ENCODE peak calls at places on chromosomes 1 and 21, in ten cellular contexts. One of them, this sample, is unnamed.
A peak's percentile ranks its signal among the peaks of the same experiment; 100 is the strongest.

GRCh38 chr21:33101300-33102005 is 31.5 kb downstream of the OLIG1 start:
- DNase-seq in coronary artery: no peak
- DNase-seq in RWPE2: no peak
- DNase-seq in small intestine: no peak
- DNase-seq in cardiac fibroblast: no peak
- DNase-seq in GM06990: peak; percentile 37
- DNase-seq in IMR-90: no peak
- DNase-seq in astrocyte of the cerebellum: no peak
- DNase-seq in HFF-Myc: no peak
- DNase-seq in CD4-positive, alpha-beta memory T cell: no peak
- DNase-seq in this sample: no peak

GRCh38 chr1:242784807-242785206 is 260.3 kb upstream of the PLD5 start:
- DNase-seq in coronary artery: no peak
- DNase-seq in HFF-Myc: no peak
- DNase-seq in small intestine: no peak
- DNase-seq in cardiac fibroblast: no peak
- DNase-seq in IMR-90: no peak
- DNase-seq in CD4-positive, alpha-beta memory T cell: no peak
- DNase-seq in GM06990: no peak
- DNase-seq in RWPE2: no peak
- DNase-seq in astrocyte of the cerebellum: peak; percentile 18
- DNase-seq in this sample: no peak

GRCh38 chr1:119623651-119624050 is 24.4 kb downstream of the ZNF697 start:
- DNase-seq in RWPE2: peak; percentile 61
- DNase-seq in small intestine: no peak
- DNase-seq in cardiac fibroblast: peak; percentile 26
- DNase-seq in HFF-Myc: no peak
- DNase-seq in astrocyte of the cerebellum: no peak
- DNase-seq in GM06990: no peak
- DNase-seq in CD4-positive, alpha-beta memory T cell: no peak
- DNase-seq in IMR-90: no peak
- DNase-seq in coronary artery: no peak
- DNase-seq in this sample: no peak

GRCh38 chr1:19310720-19311502 is 1.0 kb downstream of the AKR7A2 start:
- DNase-seq in IMR-90: peak; percentile 18
- DNase-seq in astrocyte of the cerebellum: no peak
- DNase-seq in GM06990: no peak
- DNase-seq in coronary artery: no peak
- DNase-seq in cardiac fibroblast: peak; percentile 16
- DNase-seq in CD4-positive, alpha-beta memory T cell: no peak
- DNase-seq in RWPE2: peak; percentile 24
- DNase-seq in HFF-Myc: no peak
- DNase-seq in small intestine: peak; percentile 73
- DNase-seq in this sample: no peak

GRCh38 chr1:223837206-223837605 is 8.5 kb downstream of the TP53BP2 start:
- DNase-seq in HFF-Myc: no peak
- DNase-seq in RWPE2: no peak
- DNase-seq in CD4-positive, alpha-beta memory T cell: no peak
- DNase-seq in coronary artery: no peak
- DNase-seq in astrocyte of the cerebellum: no peak
- DNase-seq in cardiac fibroblast: peak; percentile 20
- DNase-seq in small intestine: no peak
- DNase-seq in IMR-90: peak; percentile 55
- DNase-seq in GM06990: no peak
- DNase-seq in this sample: no peak

GRCh38 chr1:109535971-109536491 is 3.6 kb upstream of the GPR61 start:
- DNase-seq in IMR-90: no peak
- DNase-seq in GM06990: no peak
- DNase-seq in CD4-positive, alpha-beta memory T cell: no peak
- DNase-seq in HFF-Myc: no peak
- DNase-seq in small intestine: no peak
- DNase-seq in cardiac fibroblast: no peak
- DNase-seq in RWPE2: no peak
- DNase-seq in coronary artery: no peak
- DNase-seq in astrocyte of the cerebellum: no peak
- DNase-seq in this sample: no peak

GRCh38 chr1:150192012-150192411 is 42.3 kb downstream of the PLEKHO1 start:
- DNase-seq in coronary artery: no peak
- DNase-seq in CD4-positive, alpha-beta memory T cell: no peak
- DNase-seq in astrocyte of the cerebellum: peak; percentile 13
- DNase-seq in GM06990: no peak
- DNase-seq in RWPE2: no peak
- DNase-seq in cardiac fibroblast: peak; percentile 73
- DNase-seq in IMR-90: peak; percentile 81
- DNase-seq in HFF-Myc: no peak
- DNase-seq in small intestine: no peak
- DNase-seq in this sample: no peak

GRCh38 chr1:110035236-110035752 is 870 bp downstream of the STRIP1 start:
- DNase-seq in RWPE2: no peak
- DNase-seq in astrocyte of the cerebellum: no peak
- DNase-seq in IMR-90: peak; percentile 16
- DNase-seq in CD4-positive, alpha-beta memory T cell: no peak
- DNase-seq in HFF-Myc: no peak
- DNase-seq in coronary artery: no peak
- DNase-seq in small intestine: no peak
- DNase-seq in GM06990: no peak
- DNase-seq in cardiac fibroblast: peak; percentile 28
- DNase-seq in this sample: no peak

GRCh38 chr1:221711156-221711577 is 30.7 kb downstream of the DUSP10 start:
- DNase-seq in cardiac fibroblast: no peak
- DNase-seq in CD4-positive, alpha-beta memory T cell: no peak
- DNase-seq in IMR-90: no peak
- DNase-seq in GM06990: no peak
- DNase-seq in RWPE2: no peak
- DNase-seq in astrocyte of the cerebellum: no peak
- DNase-seq in small intestine: no peak
- DNase-seq in coronary artery: no peak
- DNase-seq in HFF-Myc: no peak
- DNase-seq in this sample: no peak

GRCh38 chr1:109357673-109358072 is 40.0 kb downstream of the SORT1 start:
- DNase-seq in astrocyte of the cerebellum: no peak
- DNase-seq in small intestine: peak; percentile 30
- DNase-seq in CD4-positive, alpha-beta memory T cell: no peak
- DNase-seq in coronary artery: no peak
- DNase-seq in GM06990: no peak
- DNase-seq in HFF-Myc: no peak
- DNase-seq in cardiac fibroblast: peak; percentile 42
- DNase-seq in RWPE2: no peak
- DNase-seq in IMR-90: peak; percentile 49
- DNase-seq in this sample: no peak

GRCh38 chr1:45444609-45445131 is 46.3 kb downstream of the TESK2 start:
- DNase-seq in RWPE2: no peak
- DNase-seq in coronary artery: no peak
- DNase-seq in HFF-Myc: no peak
- DNase-seq in GM06990: no peak
- DNase-seq in astrocyte of the cerebellum: no peak
- DNase-seq in small intestine: no peak
- DNase-seq in CD4-positive, alpha-beta memory T cell: no peak
- DNase-seq in cardiac fibroblast: no peak
- DNase-seq in IMR-90: peak; percentile 20
- DNase-seq in this sample: no peak

DNA sequence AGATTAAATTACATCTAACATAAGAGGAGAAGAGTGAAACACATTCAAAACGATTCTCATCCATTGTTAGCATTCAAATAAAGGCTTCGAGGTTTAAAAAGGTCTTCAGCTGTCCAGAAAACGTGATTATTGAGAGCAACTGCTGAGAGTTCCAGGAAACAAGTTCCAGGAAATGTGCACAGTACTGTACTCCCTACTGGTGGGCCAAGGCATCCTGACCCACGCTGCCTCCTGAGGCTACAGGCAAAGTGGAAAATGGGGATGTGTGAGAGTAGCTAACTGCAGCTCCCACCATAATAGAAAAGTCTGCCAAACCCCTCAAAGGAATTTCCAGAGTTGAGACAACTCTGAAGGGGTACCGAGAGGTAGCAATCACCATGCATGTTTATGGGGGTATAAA is 2.0 kb downstream of the VAV3 start:
- DNase-seq in astrocyte of the cerebellum: no peak
- DNase-seq in RWPE2: no peak
- DNase-seq in CD4-positive, alpha-beta memory T cell: no peak
- DNase-seq in IMR-90: no peak
- DNase-seq in HFF-Myc: no peak
- DNase-seq in small intestine: no peak
- DNase-seq in GM06990: no peak
- DNase-seq in cardiac fibroblast: no peak
- DNase-seq in coronary artery: no peak
- DNase-seq in this sample: no peak
- H3K4me3 ChIP-seq in astrocyte of the cerebellum: no peak overlapping the region
- H3K4me3 ChIP-seq in RWPE2: no peak overlapping the region
- H3K4me3 ChIP-seq in CD4-positive, alpha-beta memory T cell: no peak overlapping the region
- H3K4me3 ChIP-seq in IMR-90: no peak overlapping the region
- H3K4me3 ChIP-seq in HFF-Myc: no peak overlapping the region
- H3K4me3 ChIP-seq in small intestine: no peak overlapping the region
- H3K4me3 ChIP-seq in GM06990: peak overlapping the region; percentile 67
- H3K4me3 ChIP-seq in cardiac fibroblast: no peak overlapping the region
- H3K4me3 ChIP-seq in coronary artery: peak overlapping the region; percentile 74
- H3K4me3 ChIP-seq in this sample: no peak overlapping the region

DNA sequence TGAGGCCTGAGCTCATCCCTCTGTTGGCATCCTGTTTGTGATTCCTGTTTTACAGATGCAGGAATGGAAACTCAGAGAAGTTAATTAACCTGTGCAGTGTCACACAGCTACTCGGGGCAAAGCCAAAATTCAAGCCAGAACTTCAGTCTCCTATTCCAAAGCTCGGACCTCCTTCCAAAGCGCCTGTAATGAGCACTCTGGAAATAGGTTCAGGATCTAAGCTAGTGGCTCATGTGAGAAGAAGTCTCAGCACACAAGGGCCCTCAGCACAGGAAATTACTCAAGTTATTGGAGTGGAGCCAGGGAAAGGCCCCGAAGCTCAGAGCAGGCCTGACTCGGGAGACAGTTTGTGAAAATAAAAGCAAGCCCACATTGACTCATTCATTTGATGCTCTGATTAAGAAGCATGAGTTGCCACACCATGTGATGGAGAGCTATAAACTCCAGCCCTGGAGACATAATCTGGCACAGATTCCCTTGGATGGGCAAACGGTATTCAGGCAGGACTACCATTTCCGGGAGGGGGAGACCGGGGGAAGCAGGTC is 50.6 kb upstream of the LYST start:
- DNase-seq in astrocyte of the cerebellum: peak; percentile 92
- DNase-seq in cardiac fibroblast: peak; percentile 99
- DNase-seq in HFF-Myc: peak; percentile 98
- DNase-seq in IMR-90: peak; percentile 99
- DNase-seq in RWPE2: peak; percentile 91
- DNase-seq in GM06990: no peak
- DNase-seq in CD4-positive, alpha-beta memory T cell: peak; percentile 65
- DNase-seq in small intestine: no peak
- DNase-seq in coronary artery: peak; percentile 90
- DNase-seq in this sample: peak; percentile 98
- H3K4me3 ChIP-seq in astrocyte of the cerebellum: no peak overlapping the region
- H3K4me3 ChIP-seq in cardiac fibroblast: no peak overlapping the region
- H3K4me3 ChIP-seq in HFF-Myc: no peak overlapping the region
- H3K4me3 ChIP-seq in IMR-90: no peak overlapping the region
- H3K4me3 ChIP-seq in RWPE2: no peak overlapping the region
- H3K4me3 ChIP-seq in GM06990: no peak overlapping the region
- H3K4me3 ChIP-seq in CD4-positive, alpha-beta memory T cell: no peak overlapping the region
- H3K4me3 ChIP-seq in small intestine: no peak overlapping the region
- H3K4me3 ChIP-seq in coronary artery: no peak overlapping the region
- H3K4me3 ChIP-seq in this sample: no peak overlapping the region

GRCh38 chr21:42406846-42407245 is 3.1 kb downstream of the UBASH3A start:
- DNase-seq in coronary artery: no peak
- DNase-seq in astrocyte of the cerebellum: no peak
- DNase-seq in small intestine: no peak
- DNase-seq in CD4-positive, alpha-beta memory T cell: no peak
- DNase-seq in IMR-90: no peak
- DNase-seq in GM06990: no peak
- DNase-seq in RWPE2: no peak
- DNase-seq in HFF-Myc: no peak
- DNase-seq in cardiac fibroblast: no peak
- DNase-seq in this sample: no peak

GRCh38 chr21:42404534-42404933 is 832 bp downstream of the UBASH3A start:
- DNase-seq in HFF-Myc: no peak
- DNase-seq in astrocyte of the cerebellum: no peak
- DNase-seq in cardiac fibroblast: no peak
- DNase-seq in CD4-positive, alpha-beta memory T cell: no peak
- DNase-seq in small intestine: no peak
- DNase-seq in IMR-90: no peak
- DNase-seq in GM06990: no peak
- DNase-seq in coronary artery: no peak
- DNase-seq in RWPE2: no peak
- DNase-seq in this sample: no peak

GRCh38 chr21:42406201-42406601 is 2.5 kb downstream of the UBASH3A start:
- DNase-seq in CD4-positive, alpha-beta memory T cell: peak; percentile 60
- DNase-seq in astrocyte of the cerebellum: no peak
- DNase-seq in cardiac fibroblast: no peak
- DNase-seq in IMR-90: no peak
- DNase-seq in RWPE2: no peak
- DNase-seq in small intestine: peak; percentile 42
- DNase-seq in HFF-Myc: no peak
- DNase-seq in GM06990: no peak
- DNase-seq in coronary artery: no peak
- DNase-seq in this sample: no peak

GRCh38 chr21:42403611-42404231 is at the start of gene UBASH3A:
- DNase-seq in cardiac fibroblast: no peak
- DNase-seq in IMR-90: no peak
- DNase-seq in coronary artery: no peak
- DNase-seq in HFF-Myc: no peak
- DNase-seq in CD4-positive, alpha-beta memory T cell: peak; percentile 80
- DNase-seq in astrocyte of the cerebellum: no peak
- DNase-seq in RWPE2: no peak
- DNase-seq in GM06990: no peak
- DNase-seq in small intestine: peak; percentile 41
- DNase-seq in this sample: no peak

GRCh38 chr21:42405064-42406059 is 1.7 kb downstream of the UBASH3A start:
- DNase-seq in small intestine: no peak
- DNase-seq in coronary artery: no peak
- DNase-seq in IMR-90: no peak
- DNase-seq in GM06990: no peak
- DNase-seq in RWPE2: no peak
- DNase-seq in HFF-Myc: no peak
- DNase-seq in CD4-positive, alpha-beta memory T cell: no peak
- DNase-seq in cardiac fibroblast: no peak
- DNase-seq in astrocyte of the cerebellum: no peak
- DNase-seq in this sample: no peak
- H3K4me3 ChIP-seq in small intestine: no peak overlapping the region
- H3K4me3 ChIP-seq in coronary artery: no peak overlapping the region
- H3K4me3 ChIP-seq in IMR-90: no peak overlapping the region
- H3K4me3 ChIP-seq in GM06990: no peak overlapping the region
- H3K4me3 ChIP-seq in RWPE2: no peak overlapping the region
- H3K4me3 ChIP-seq in HFF-Myc: no peak overlapping the region
- H3K4me3 ChIP-seq in CD4-positive, alpha-beta memory T cell: peak overlapping the region; percentile 70
- H3K4me3 ChIP-seq in cardiac fibroblast: no peak overlapping the region
- H3K4me3 ChIP-seq in astrocyte of the cerebellum: no peak overlapping the region
- H3K4me3 ChIP-seq in this sample: no peak overlapping the region

GRCh38 chr1:47443530-47444316 is 5.9 kb downstream of the FOXD2 start:
- DNase-seq in GM06990: no peak
- DNase-seq in HFF-Myc: no peak
- DNase-seq in small intestine: no peak
- DNase-seq in cardiac fibroblast: no peak
- DNase-seq in RWPE2: no peak
- DNase-seq in IMR-90: no peak
- DNase-seq in coronary artery: no peak
- DNase-seq in CD4-positive, alpha-beta memory T cell: no peak
- DNase-seq in astrocyte of the cerebellum: no peak
- DNase-seq in this sample: no peak
- H3K4me3 ChIP-seq in GM06990: no peak overlapping the region
- H3K4me3 ChIP-seq in HFF-Myc: no peak overlapping the region
- H3K4me3 ChIP-seq in small intestine: no peak overlapping the region
- H3K4me3 ChIP-seq in cardiac fibroblast: no peak overlapping the region
- H3K4me3 ChIP-seq in RWPE2: no peak overlapping the region
- H3K4me3 ChIP-seq in IMR-90: no peak overlapping the region
- H3K4me3 ChIP-seq in coronary artery: peak overlapping the region; percentile 58
- H3K4me3 ChIP-seq in CD4-positive, alpha-beta memory T cell: no peak overlapping the region
- H3K4me3 ChIP-seq in astrocyte of the cerebellum: no peak overlapping the region
- H3K4me3 ChIP-seq in this sample: no peak overlapping the region